ENCODE peak calls at places on chromosomes 2 and 18, in five cellular contexts. M, E, Q, V and C are unnamed samples.

GRCh38 chr2:240503848-240504247 is 53.9 kb downstream of the ANKMY1 start:
- DNase-seq in M (no peak), E (no peak), Q (no peak), V (no peak), C (no peak)

GRCh38 chr2:120765911-120766757 is 30.5 kb downstream of the GLI2 start:
- DNase-seq in M (peak), E (no peak), Q (peak), V (peak), C (peak)

GRCh38 chr2:81084101-81084500 is 779.5 kb upstream of the LRRTM1 start:
- DNase-seq in M (no peak), E (no peak), Q (no peak), V (no peak), C (no peak)

GRCh38 chr2:237497820-237498128 is 10.7 kb downstream of the MLPH start:
- DNase-seq in M (no peak), E (no peak), Q (no peak), V (peak), C (peak)

GRCh38 chr2:75600418-75601088 is 39.8 kb upstream of the EVA1A start:
- DNase-seq in M (no peak), E (no peak), Q (no peak), V (no peak), C (no peak)

GRCh38 chr2:240630771-240631560 is 5.7 kb downstream of the GPR35 start:
- DNase-seq in M (no peak), E (no peak), Q (no peak), V (no peak), C (no peak)

GRCh38 chr2:85585781-85586105 is 1.5 kb downstream of the VAMP5 start:
- DNase-seq in M (no peak), E (no peak), Q (no peak), V (peak), C (no peak)

GRCh38 chr2:17599617-17600016 is 59.1 kb downstream of the VSNL1 start:
- DNase-seq in M (no peak), E (no peak), Q (no peak), V (no peak), C (no peak)

GRCh38 chr2:170714156-170715061 is 728 bp upstream of the SP5 start:
- DNase-seq in M (no peak), E (no peak), Q (no peak), V (no peak), C (no peak)

GRCh38 chr2:118310016-118310877 is 222.0 kb downstream of the INSIG2 start:
- DNase-seq in M (no peak), E (no peak), Q (peak), V (peak), C (peak)

GRCh38 chr2:54341656-54342055 is 85.6 kb upstream of the TSPYL6 start:
- DNase-seq in M (no peak), E (no peak), Q (no peak), V (peak), C (peak)
- TF ChIP-seq CTCF in M (no peak), E (no peak), Q (no peak), V (peak), C (peak)

GRCh38 chr2:165810418-165810817 is 16.4 kb upstream of the GALNT3 start:
- DNase-seq in M (no peak), E (no peak), Q (no peak), V (no peak), C (no peak)
- H3K4me3 ChIP-seq in M (no peak), E (no peak), Q (no peak), V (no peak), C (no peak)

DNA sequence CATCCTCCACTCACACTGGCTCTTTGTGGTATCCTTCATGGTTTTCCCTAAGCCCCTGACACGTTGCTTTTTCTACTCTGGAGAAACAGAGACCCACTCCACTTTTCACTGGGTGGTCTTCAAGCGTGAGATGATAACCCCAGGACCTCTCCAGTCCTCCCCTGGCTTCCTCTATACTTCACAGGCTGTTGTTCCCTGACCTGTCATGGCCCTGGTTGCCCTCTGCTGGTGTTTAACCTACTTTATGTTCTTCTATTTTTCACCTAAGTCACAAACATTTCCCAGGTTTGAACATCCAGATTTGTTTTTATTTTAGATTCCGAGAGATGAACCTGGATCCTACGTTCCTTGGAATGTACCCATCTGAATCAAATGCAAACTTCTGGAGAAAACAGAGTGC is 84.5 kb downstream of the AOX1 start:
- DNase-seq in M (no peak), E (no peak), Q (no peak), V (no peak), C (no peak)
- TF ChIP-seq CTCF in M (peak), E (no peak), Q (no peak), V (no peak), C (no peak)

DNA sequence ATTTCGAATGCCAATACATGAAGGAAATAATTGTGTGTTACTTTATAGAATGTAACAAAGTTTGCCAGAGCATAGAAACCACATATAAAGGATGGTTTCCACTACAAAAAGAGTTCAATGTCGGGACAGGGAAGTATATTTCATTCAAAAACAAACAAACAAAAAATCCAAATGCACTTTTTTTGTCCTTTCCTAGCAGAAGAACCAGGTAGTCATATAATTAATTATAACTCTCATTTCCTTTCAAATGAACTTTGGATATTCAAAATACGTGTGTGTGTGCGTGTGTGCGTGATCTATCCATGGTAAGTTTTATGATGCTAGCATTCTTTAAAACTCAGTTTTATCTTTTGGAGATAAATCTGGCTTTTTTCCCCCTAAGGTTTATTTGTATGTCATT is 8.3 kb downstream of the FN1 start:
- DNase-seq in M (no peak), E (no peak), Q (no peak), V (peak), C (peak)
- H3K4me3 ChIP-seq in M (no peak), E (no peak), Q (no peak), V (peak), C (peak)

GRCh38 chr18:12645264-12645663 is 12.6 kb downstream of the SPIRE1 start:
- DNase-seq in M (no peak), E (no peak), Q (no peak), V (no peak), C (no peak)
- TF ChIP-seq CTCF in M (no peak), E (no peak), Q (no peak), V (no peak), C (no peak)

GRCh38 chr2:43594875-43595274 is 963 bp downstream of the THADA start:
- DNase-seq in M (no peak), E (no peak), Q (no peak), V (no peak), C (no peak)

GRCh38 chr2:43592443-43592842 is 3.4 kb downstream of the THADA start:
- DNase-seq in M (no peak), E (no peak), Q (no peak), V (peak), C (peak)

GRCh38 chr2:43595603-43596412 is at the start of gene THADA:
- DNase-seq in M (peak), E (peak), Q (peak), V (peak), C (peak)

GRCh38 chr2:43593241-43593640 is 2.6 kb downstream of the THADA start:
- DNase-seq in M (no peak), E (no peak), Q (no peak), V (no peak), C (no peak)
- H3K4me3 ChIP-seq in M (no peak), E (no peak), Q (no peak), V (no peak), C (no peak)